ENCODE peak calls at places on chromosomes 4 and X, in four cellular contexts. J, E, G and O are unnamed samples.

GRCh38 chr4:55351824-55352223 is 5.8 kb downstream of the SRD5A3 start:
- DNase-seq in E (no peak), G (no peak), J (peak), O (no peak)

GRCh38 chrX:6701085-6701484 is 166.2 kb upstream of the VCX3A start:
- DNase-seq in J (no peak), G (no peak), E (no peak), O (no peak)

GRCh38 chr4:130545596-130545995 is 1449.6 kb downstream of the C4orf33 start:
- DNase-seq in G (no peak), E (no peak), J (peak), O (no peak)

GRCh38 chr4:16075061-16075460 is 8.8 kb downstream of the PROM1 start:
- DNase-seq in J (no peak), G (no peak), E (no peak), O (no peak)

GRCh38 chr4:1408418-1408817 is 2.2 kb upstream of the NKX1-1 start:
- DNase-seq in E (no peak), J (no peak), G (no peak), O (no peak)

GRCh38 chrX:104522386-104522785 is 43.6 kb upstream of the IL1RAPL2 start:
- DNase-seq in J (no peak), E (no peak), G (no peak), O (no peak)

GRCh38 chr4:150176559-150176958 is 98.3 kb downstream of the DCLK2 start:
- DNase-seq in J (peak), G (no peak), E (no peak), O (no peak)

GRCh38 chr4:183541081-183542045 is 36.5 kb downstream of the ING2 start:
- DNase-seq in J (peak), G (no peak), E (no peak), O (no peak)

GRCh38 chrX:13937370-13938052 is 92.2 kb downstream of the GEMIN8 start:
- DNase-seq in E (no peak), J (peak), G (no peak), O (no peak)

DNA sequence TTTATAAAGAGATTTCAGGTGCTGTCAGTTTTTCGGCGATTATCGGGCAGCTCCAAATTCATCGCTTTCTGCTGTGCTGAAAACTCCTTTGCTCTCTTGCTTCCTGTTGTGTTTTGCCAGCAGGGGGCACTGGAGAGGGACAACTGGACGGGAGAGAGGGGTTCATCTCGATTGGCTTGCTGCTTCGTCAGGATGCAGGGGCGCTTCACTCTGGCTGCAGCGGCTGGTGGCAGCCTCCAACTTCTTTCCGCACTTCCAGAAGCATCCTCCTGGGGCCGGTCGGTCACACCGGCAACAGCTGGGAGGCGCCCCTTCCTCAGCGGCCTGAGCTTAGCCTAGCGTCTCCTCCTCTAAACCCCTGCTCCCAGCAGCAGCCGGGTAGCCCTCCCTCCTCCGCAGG is 29.5 kb downstream of the MSL3 start:
- DNase-seq in E (peak), J (peak), G (peak), O (peak)
- TF ChIP-seq CTCF in E (peak), J (peak), G (peak), O (peak)

GRCh38 chrX:74232859-74233258 is 71.1 kb upstream of the ZCCHC13 start:
- DNase-seq in J (peak), G (no peak), E (no peak), O (no peak)
- TF ChIP-seq CTCF in J (no peak), G (no peak), E (no peak), O (no peak)

DNA sequence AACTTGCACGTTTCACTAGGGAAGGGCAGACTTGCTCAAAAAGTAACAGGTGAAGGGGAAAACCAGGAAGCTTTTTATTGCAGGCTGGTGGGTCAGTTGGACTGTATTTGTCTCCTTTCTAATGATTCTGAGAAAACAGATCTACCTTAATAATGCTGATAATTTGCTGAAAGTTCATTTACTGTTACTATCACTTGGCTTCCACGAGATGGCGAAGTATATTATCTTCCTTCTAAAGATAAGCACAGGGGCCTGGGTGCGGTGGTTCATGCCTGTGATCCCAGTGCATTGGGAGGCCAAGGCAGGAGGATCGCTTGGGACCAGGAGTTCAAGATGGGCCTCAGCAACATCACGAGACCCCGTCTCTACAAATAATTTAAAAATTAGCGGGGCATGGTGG is 16.4 kb downstream of the CCKAR start:
- DNase-seq in J (no peak), E (no peak), G (no peak), O (no peak)
- TF ChIP-seq CTCF in J (no peak), E (no peak), G (no peak), O (no peak)

GRCh38 chr4:23016981-23017380 is 324.2 kb downstream of the GBA3 start:
- DNase-seq in E (no peak), J (no peak), G (no peak), O (no peak)
- TF ChIP-seq CTCF in E (no peak), J (no peak), G (no peak), O (no peak)